ENCODE peak calls at places on chromosomes 7 and 10, in five cellular contexts. C is adrenal gland, M is tibial nerve, S is ovary, Q is A549. K is an unnamed sample.

GRCh38 chr7:142657376-142657775 is 91.9 kb upstream of the PRSS1 start:
- DNase-seq in C (no peak), M (no peak), S (no peak), Q (no peak), K (no peak)

GRCh38 chr10:13704969-13705368 is 118.2 kb downstream of the PRPF18 start:
- DNase-seq in C (no peak), M (no peak), S (no peak), Q (no peak), K (no peak)

GRCh38 chr7:12244129-12244528 is 33.0 kb downstream of the TMEM106B start:
- DNase-seq in C (peak), M (no peak), S (no peak), Q (peak), K (peak)

GRCh38 chr7:44193011-44193802 is 4.0 kb upstream of the GCK start:
- DNase-seq in C (no peak), M (no peak), S (no peak), Q (no peak), K (peak)

GRCh38 chr7:36400606-36401005 is 10.9 kb downstream of the ANLN start:
- DNase-seq in C (no peak), M (no peak), S (no peak), Q (no peak), K (no peak)

GRCh38 chr7:106367664-106368063 is 82.9 kb upstream of the NAMPT start:
- DNase-seq in C (no peak), M (no peak), S (no peak), Q (no peak), K (no peak)

GRCh38 chr7:121397832-121398231 is 1.7 kb upstream of the FAM3C start:
- DNase-seq in C (no peak), M (no peak), S (no peak), Q (peak), K (no peak)

GRCh38 chr7:142104550-142105527 is 6.7 kb upstream of the MGAM2 start:
- DNase-seq in C (peak), M (no peak), S (no peak), Q (peak), K (no peak)

GRCh38 chr7:18798018-18798906 is 302.7 kb downstream of the HDAC9 start:
- DNase-seq in C (no peak), M (no peak), S (no peak), Q (no peak), K (no peak)

GRCh38 chr10:97898429-97898828 is 48.8 kb downstream of the GOLGA7B start:
- DNase-seq in C (no peak), M (no peak), S (no peak), Q (no peak), K (no peak)

GRCh38 chr10:120402358-120402757 is 54.7 kb upstream of the PLPP4 start:
- DNase-seq in C (no peak), M (no peak), S (no peak), Q (no peak), K (no peak)

GRCh38 chr10:69451209-69451783 is at the start of gene TSPAN15:
- DNase-seq in C (peak), M (peak), S (peak), Q (peak), K (peak)

GRCh38 chr10:15504101-15504840 is 133.2 kb upstream of the FAM171A1 start:
- DNase-seq in C (no peak), M (no peak), S (no peak), Q (no peak), K (no peak)

GRCh38 chr10:43390333-43390732 is 18.7 kb downstream of the HNRNPF start:
- DNase-seq in C (no peak), M (no peak), S (no peak), Q (no peak), K (no peak)

GRCh38 chr10:132066186-132066585 is 440 bp downstream of the JAKMIP3 start:
- DNase-seq in C (no peak), M (no peak), S (no peak), Q (peak), K (no peak)

GRCh38 chr7:79352323-79352722 is 101.1 kb downstream of the MAGI2 start:
- DNase-seq in C (no peak), M (no peak), S (no peak), Q (no peak), K (no peak)

GRCh38 chr7:158595068-158595467 is 7.4 kb upstream of the PTPRN2 start:
- DNase-seq in C (no peak), M (no peak), S (no peak), Q (no peak), K (no peak)

GRCh38 chr7:33471636-33472242 is 342.4 kb downstream of the BBS9 start:
- DNase-seq in C (no peak), M (no peak), S (no peak), Q (no peak), K (no peak)

GRCh38 chr10:124279298-124279697 is 139.4 kb downstream of the OAT start:
- DNase-seq in C (no peak), M (no peak), S (no peak), Q (no peak), K (no peak)

GRCh38 chr10:79149345-79149661 is 80.5 kb downstream of the ZMIZ1 start:
- DNase-seq in C (no peak), M (no peak), S (no peak), Q (no peak), K (no peak)

GRCh38 chr10:115963848-115964247 is 309.2 kb downstream of the GFRA1 start:
- DNase-seq in C (no peak), M (no peak), S (no peak), Q (no peak), K (no peak)

GRCh38 chr7:7870590-7870989 is 98.0 kb upstream of the GLCCI1 start:
- DNase-seq in C (no peak), M (no peak), S (no peak), Q (no peak), K (no peak)

GRCh38 chr7:143492799-143493568 is 15.3 kb downstream of the TAS2R41 start:
- DNase-seq in C (no peak), M (no peak), S (no peak), Q (no peak), K (no peak)

GRCh38 chr10:28937959-28938358 is 260.6 kb downstream of the BAMBI start:
- DNase-seq in C (no peak), M (no peak), S (no peak), Q (no peak), K (no peak)

GRCh38 chr10:99621454-99622246 is 1.4 kb upstream of the SLC25A28 start:
- DNase-seq in C (peak), M (no peak), S (peak), Q (no peak), K (no peak)

GRCh38 chr7:89500082-89500481 is 654.2 kb upstream of the STEAP1 start:
- DNase-seq in C (no peak), M (no peak), S (no peak), Q (no peak), K (no peak)

GRCh38 chr7:81331061-81332018 is 412.5 kb upstream of the SEMA3C start:
- DNase-seq in C (no peak), M (no peak), S (no peak), Q (no peak), K (no peak)

GRCh38 chr10:124734311-124735166 is 9.6 kb downstream of the FAM53B start:
- DNase-seq in C (peak), M (no peak), S (peak), Q (no peak), K (no peak)

GRCh38 chr7:72546586-72546985 is 134.4 kb upstream of the CALN1 start:
- DNase-seq in C (no peak), M (no peak), S (no peak), Q (no peak), K (no peak)

GRCh38 chr10:117221156-117221711 is 19.7 kb upstream of the SLC18A2 start:
- DNase-seq in C (no peak), M (no peak), S (no peak), Q (peak), K (no peak)

GRCh38 chr10:109974509-109975191 is 33.1 kb upstream of the ADD3 start:
- DNase-seq in C (no peak), M (no peak), S (no peak), Q (no peak), K (no peak)

GRCh38 chr10:34609287-34609940 is 205.7 kb downstream of the PARD3 start:
- DNase-seq in C (no peak), M (no peak), S (no peak), Q (no peak), K (no peak)

GRCh38 chr7:126700807-126701604 is 551.7 kb downstream of the GRM8 start:
- DNase-seq in C (peak), M (no peak), S (peak), Q (peak), K (peak)

GRCh38 chr7:127865466-127865865 is 165.8 kb downstream of the LRRC4 start:
- DNase-seq in C (peak), M (no peak), S (no peak), Q (no peak), K (no peak)

DNA sequence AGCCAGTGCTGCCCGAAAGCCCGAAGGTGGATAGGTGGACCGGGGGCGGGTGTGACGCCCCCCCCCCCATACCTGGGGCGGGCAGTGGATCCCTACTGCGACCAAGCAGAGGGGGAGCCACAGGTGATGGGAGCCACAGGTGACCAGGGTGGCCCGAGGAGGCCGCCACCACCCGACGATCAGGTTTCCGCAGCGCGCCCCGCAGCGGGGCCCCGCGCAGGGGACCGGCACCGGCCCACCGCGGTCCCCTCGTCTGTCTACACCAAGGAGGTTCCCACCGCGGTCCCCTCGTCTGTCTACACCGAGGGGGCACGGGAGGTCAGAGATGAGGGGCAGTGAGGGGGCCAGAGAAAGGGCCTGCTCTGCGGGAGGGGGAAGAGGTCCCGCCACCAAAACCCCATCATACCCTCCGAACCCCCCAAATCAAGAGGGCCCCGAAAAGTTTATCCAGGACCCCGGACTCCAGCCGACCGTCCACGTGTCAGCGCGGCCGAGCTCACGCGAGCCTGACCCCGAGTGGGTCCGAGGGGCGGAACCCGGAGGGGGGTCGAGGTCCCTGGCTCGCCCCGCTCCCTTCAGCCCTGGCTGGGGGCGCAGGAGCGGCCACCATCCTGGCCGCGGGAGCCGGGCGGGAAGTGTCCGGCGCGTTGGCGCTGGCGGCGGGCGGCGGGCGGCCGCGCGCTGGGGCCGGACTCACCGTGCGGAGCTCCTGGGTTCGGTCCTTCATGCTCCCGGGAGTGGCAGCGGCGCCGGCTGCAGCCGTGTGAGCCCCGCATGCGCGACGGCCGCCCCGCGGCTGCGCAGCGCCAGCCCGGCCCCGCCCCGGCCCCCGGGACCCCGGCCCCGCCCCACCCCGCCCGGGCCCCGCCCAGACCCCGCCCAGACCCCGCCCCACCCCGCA is at the start of gene STX1A:
- DNase-seq in C (peak), M (no peak), S (peak), Q (no peak), K (peak)
- TF ChIP-seq POLR2A in C (peak), M (peak), S (no peak), Q (peak), K (no peak)

GRCh38 chr7:151241755-151242096 is 6.8 kb downstream of the SMARCD3 start:
- DNase-seq in C (peak), M (no peak), S (no peak), Q (no peak), K (no peak)

GRCh38 chr7:151243045-151243349 is 5.5 kb downstream of the SMARCD3 start:
- DNase-seq in C (no peak), M (no peak), S (no peak), Q (no peak), K (no peak)

GRCh38 chr7:151243411-151244155 is 4.9 kb downstream of the SMARCD3 start:
- DNase-seq in C (peak), M (no peak), S (no peak), Q (no peak), K (peak)

GRCh38 chr7:151240942-151241754 is 7.3 kb downstream of the SMARCD3 start:
- DNase-seq in C (no peak), M (no peak), S (no peak), Q (no peak), K (no peak)

GRCh38 chr7:151242181-151243044 is 6.1 kb downstream of the SMARCD3 start:
- DNase-seq in C (peak), M (no peak), S (no peak), Q (no peak), K (no peak)
- TF ChIP-seq POLR2A in C (no peak), M (no peak), S (no peak), Q (no peak), K (no peak)

DNA sequence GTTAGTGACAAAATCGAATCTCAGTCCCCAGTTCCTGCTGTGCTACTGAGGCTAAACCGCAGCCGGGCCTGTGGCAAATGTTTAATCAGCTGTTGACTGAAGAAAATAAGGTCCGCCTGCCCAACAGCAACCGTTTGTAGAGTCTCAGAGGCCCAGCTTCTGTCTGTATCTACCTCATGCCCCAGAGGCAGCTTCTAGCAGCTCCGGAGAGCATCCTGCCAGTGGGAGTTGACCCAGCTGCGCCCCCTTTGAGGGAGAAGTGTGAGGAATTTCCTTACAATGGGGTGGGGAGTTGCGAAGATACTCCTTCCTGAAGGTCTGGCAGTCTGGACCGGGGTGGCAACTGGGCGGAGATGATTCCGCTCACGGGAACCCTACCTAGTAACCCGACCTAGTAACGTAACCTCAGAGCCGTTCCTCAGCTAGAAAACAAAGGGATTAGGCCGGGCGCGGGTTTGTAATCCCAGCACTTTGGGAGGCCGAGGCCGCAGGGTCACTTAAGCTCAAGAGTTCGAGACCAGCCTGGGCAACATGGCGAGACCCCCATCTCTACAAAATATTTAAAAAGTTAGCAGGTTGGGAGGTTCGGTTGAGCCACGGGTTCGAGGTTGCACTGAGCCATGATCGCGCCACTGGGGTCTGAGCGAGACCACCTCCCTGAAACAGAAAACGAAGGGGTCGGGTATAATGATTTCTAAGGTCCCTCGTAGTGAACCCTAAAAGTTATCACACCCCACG is 846 bp upstream of the ZNF775 start:
- DNase-seq in C (peak), M (peak), S (peak), Q (peak), K (peak)
- TF ChIP-seq POLR2A in C (no peak), M (no peak), S (no peak), Q (peak), K (no peak)

DNA sequence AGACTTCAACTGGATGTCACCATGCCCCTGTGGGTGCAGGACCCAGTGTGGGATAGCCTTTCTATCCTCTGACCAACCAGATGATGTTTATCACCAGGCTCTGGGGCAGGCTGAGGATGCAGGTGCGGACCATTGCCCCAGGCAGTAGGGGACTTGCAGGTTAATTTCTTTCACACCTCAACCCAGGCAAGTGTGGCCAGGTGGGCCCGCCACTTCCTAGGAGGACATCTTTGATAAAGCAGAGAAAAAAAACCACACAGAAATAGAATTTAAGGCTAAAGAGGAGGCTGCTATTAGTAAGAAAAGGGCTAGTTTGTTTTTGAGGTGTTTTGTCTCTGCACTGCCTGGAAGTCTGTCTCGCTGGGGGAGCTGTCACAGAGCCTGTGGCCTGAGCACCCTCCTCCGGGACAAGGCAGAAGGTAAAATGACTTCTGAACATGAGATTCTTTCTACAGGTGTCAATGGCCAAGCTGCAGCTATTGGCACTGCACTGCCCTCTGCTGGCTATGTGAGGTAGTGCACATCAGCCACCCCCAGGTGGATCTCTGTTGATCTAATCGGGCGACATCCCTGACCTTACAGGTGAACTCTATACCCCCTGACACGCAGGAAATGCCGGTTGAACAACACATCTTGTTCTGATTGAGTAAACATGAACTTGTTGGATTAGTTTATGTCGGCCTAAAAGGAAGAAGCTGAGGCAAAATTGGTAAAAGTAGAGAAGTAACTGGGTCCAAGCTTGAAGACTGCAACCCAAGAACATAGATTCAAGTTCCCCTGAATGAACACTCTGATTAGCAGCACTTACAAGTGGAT is 21.0 kb downstream of the UPP1 start:
- DNase-seq in C (peak), M (peak), S (peak), Q (peak), K (peak)
- TF ChIP-seq POLR2A in C (no peak), M (no peak), S (no peak), Q (no peak), K (no peak)

GRCh38 chr10:103693070-103693811 is 162.1 kb downstream of the SH3PXD2A start:
- DNase-seq in C (no peak), M (no peak), S (peak), Q (peak), K (no peak)
- TF ChIP-seq POLR2A in C (no peak), M (peak), S (no peak), Q (peak), K (no peak)

K was measured in erythroblast.